ENCODE peak calls at places on chromosomes 6 and 20, in six cellular contexts. F is esophagus muscularis mucosa; R is CD8-positive, alpha-beta T cell; S is heart left ventricle; O is endothelial cell; C is uterus. I is an unnamed sample.

GRCh38 chr6:53696351-53696750 is 30.8 kb upstream of the KLHL31 start:
- DNase-seq in S (no peak), F (no peak), C (no peak), O (no peak), R (no peak), I (no peak)

GRCh38 chr6:14707971-14708465 is 537.9 kb upstream of the JARID2 start:
- DNase-seq in S (no peak), C (no peak), R (no peak), F (no peak), O (no peak), I (no peak)

GRCh38 chr6:30135757-30136156 is at the start of gene TRIM40:
- DNase-seq in O (no peak), F (peak), R (no peak), C (no peak), S (no peak), I (no peak)

GRCh38 chr20:46060301-46060881 is 29.4 kb downstream of the NCOA5 start:
- DNase-seq in F (peak), O (no peak), R (no peak), C (no peak), S (no peak), I (peak)

GRCh38 chr6:137323860-137324259 is 104.7 kb upstream of the IFNGR1 start:
- DNase-seq in C (no peak), S (no peak), F (no peak), O (no peak), R (no peak), I (no peak)

GRCh38 chr6:138572200-138572875 is 73.0 kb upstream of the NHSL1 start:
- DNase-seq in F (no peak), O (peak), C (peak), S (peak), R (no peak), I (no peak)

GRCh38 chr6:18025591-18025990 is 38.2 kb upstream of the KIF13A start:
- DNase-seq in C (no peak), R (no peak), F (no peak), O (no peak), S (no peak), I (peak)

GRCh38 chr6:161418458-161418945 is 144.6 kb upstream of the AGPAT4 start:
- DNase-seq in F (no peak), C (peak), R (no peak), S (peak), O (peak), I (no peak)

GRCh38 chr6:70282906-70283461 is 19.9 kb downstream of the COL9A1 start:
- DNase-seq in C (no peak), S (no peak), R (no peak), O (peak), F (no peak), I (no peak)

GRCh38 chr6:39446909-39447308 is 124.4 kb upstream of the KCNK16 start:
- DNase-seq in S (no peak), F (peak), R (no peak), O (no peak), C (no peak), I (no peak)

GRCh38 chr6:5998741-5999687 is 7.7 kb downstream of the NRN1 start:
- DNase-seq in F (no peak), R (no peak), S (peak), C (no peak), O (peak), I (no peak)
- TF ChIP-seq CTCF in F (no peak), R (no peak), S (peak), C (no peak), O (no peak), I (peak)

GRCh38 chr6:94323853-94324252 is 904.5 kb upstream of the EPHA7 start:
- DNase-seq in C (no peak), F (no peak), O (no peak), R (no peak), S (no peak), I (no peak)
- TF ChIP-seq CTCF in C (no peak), F (no peak), O (no peak), R (no peak), S (no peak), I (peak)

DNA sequence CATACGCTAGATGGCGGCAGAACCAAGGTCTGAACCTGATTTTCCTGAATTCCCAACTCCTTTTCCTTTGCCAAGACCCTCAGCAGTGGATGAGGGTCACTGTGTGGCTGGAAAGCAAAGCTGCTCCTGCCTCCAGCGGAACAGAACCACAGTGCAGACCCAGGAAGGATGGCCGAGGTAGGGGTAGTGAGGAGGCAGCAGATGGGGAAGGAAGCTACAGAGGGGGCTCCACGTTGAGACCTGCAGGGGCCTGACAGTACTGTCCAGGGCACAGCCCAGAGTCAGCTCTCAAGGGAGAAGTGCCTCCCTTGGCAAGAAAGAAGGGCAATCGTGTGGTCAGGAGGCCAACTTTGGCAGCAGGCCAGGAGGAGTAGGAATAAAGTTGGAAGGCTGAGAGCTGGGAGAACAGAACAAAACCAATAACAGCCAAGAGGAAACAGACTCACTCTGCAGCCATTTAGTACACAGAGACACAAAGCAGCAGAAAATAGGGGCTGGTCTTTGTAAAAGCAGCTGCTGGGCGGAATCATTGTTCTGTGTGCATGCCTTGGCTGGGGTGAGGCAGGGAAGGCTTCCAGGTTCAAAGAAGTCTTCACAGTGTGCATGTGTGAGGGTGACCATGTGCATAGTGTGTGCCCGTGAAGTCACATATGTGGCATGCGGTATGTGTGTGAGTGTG is 3.1 kb downstream of the GABRR2 start:
- DNase-seq in F (no peak), S (peak), C (peak), O (peak), R (no peak), I (no peak)
- TF ChIP-seq CTCF in F (peak), S (peak), C (peak), O (no peak), R (no peak), I (peak)

GRCh38 chr6:99613705-99614429 is 7.2 kb downstream of the PRDM13 start:
- DNase-seq in C (no peak), S (no peak), O (no peak), R (no peak), F (no peak), I (no peak)
- TF ChIP-seq CTCF in C (no peak), S (no peak), O (no peak), R (no peak), F (no peak), I (no peak)

GRCh38 chr20:60060006-60060557 is 101.9 kb downstream of the CDH26 start:
- DNase-seq in R (no peak), S (no peak), O (no peak), C (no peak), F (no peak), I (no peak)
- TF ChIP-seq CTCF in R (no peak), S (no peak), O (no peak), C (no peak), F (no peak), I (no peak)

GRCh38 chr6:43120938-43121913 is 45.1 kb downstream of the PTK7 start:
- DNase-seq in O (no peak), S (no peak), F (no peak), R (no peak), C (peak), I (peak)
- TF ChIP-seq CTCF in O (no peak), S (no peak), F (no peak), R (no peak), C (no peak), I (no peak)

DNA sequence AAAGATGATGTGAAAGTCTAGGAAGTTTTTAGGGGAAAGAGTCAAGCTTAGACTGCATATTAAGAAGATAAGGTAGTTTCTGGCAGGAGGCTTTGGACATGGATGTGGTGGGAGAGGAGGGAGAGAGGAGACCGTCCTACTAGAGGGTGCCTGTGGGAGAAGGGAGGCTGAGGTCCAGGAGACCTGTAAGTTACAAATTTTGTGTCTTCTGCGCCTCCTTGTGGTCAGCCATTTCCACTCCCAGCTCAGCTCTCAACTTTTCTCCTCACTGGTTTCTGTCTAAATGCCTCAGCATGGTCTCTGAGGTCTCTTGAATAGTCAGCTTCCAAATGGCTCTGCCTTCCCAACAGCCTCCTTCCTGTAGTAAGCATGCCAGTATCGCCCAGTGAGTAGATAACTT is 193.4 kb downstream of the UNC5CL start:
- DNase-seq in F (no peak), S (peak), R (no peak), C (peak), O (peak), I (no peak)
- TF ChIP-seq CTCF in F (peak), S (peak), R (peak), C (peak), O (peak), I (peak)